ENCODE peak calls at places on chromosomes 5 and 9, in four cellular contexts. X is suprapubic skin, N is mesenchymal stem cell, K is mesendoderm. P is an unnamed sample.

GRCh38 chr5:76601470-76601869 is 21.7 kb downstream of the F2RL2 start:
- DNase-seq in N (peak; percentile 78), K (peak; percentile 74), X (no peak), P (no peak)

GRCh38 chr5:56588636-56589485 is 226.5 kb upstream of the MAP3K1 start:
- DNase-seq in N (no peak), X (peak; percentile 90), K (peak; percentile 62), P (no peak)

GRCh38 chr5:180050106-180050929 is 21.2 kb downstream of the RNF130 start:
- DNase-seq in N (no peak), X (no peak), K (no peak), P (no peak)

GRCh38 chr5:134135091-134135655 is 20.7 kb downstream of the TCF7 start:
- DNase-seq in X (peak; percentile 67), K (no peak), N (no peak), P (no peak)

GRCh38 chr5:90381213-90381929 is 28.2 kb downstream of the CETN3 start:
- DNase-seq in K (no peak), N (no peak), X (no peak), P (no peak)

GRCh38 chr5:168603776-168604175 is 24.6 kb upstream of the PANK3 start:
- DNase-seq in X (no peak), K (no peak), N (no peak), P (no peak)

GRCh38 chr9:95742821-95743220 is 132.7 kb upstream of the ERCC6L2 start:
- DNase-seq in K (no peak), X (no peak), N (no peak), P (no peak)

GRCh38 chr5:95664204-95664786 is 17.7 kb downstream of the RFESD start:
- DNase-seq in N (peak; percentile 56), K (peak; percentile 32), X (no peak), P (no peak)

GRCh38 chr5:122112063-122112462 is 17.3 kb upstream of the ZNF474 start:
- DNase-seq in X (no peak), N (no peak), K (no peak), P (no peak)

GRCh38 chr5:1471240-1471853 is 26.1 kb upstream of the SLC6A3 start:
- DNase-seq in X (peak; percentile 44), K (no peak), N (no peak), P (no peak)

GRCh38 chr9:84782228-84782866 is 112.8 kb downstream of the NTRK2 start:
- DNase-seq in X (no peak), K (no peak), N (no peak), P (no peak)

GRCh38 chr9:129834489-129835127 is 467 bp downstream of the C9orf78 start:
- DNase-seq in N (no peak), X (peak; percentile 84), K (no peak), P (no peak)

GRCh38 chr5:10288600-10289213 is 19.0 kb downstream of the CMBL start:
- DNase-seq in K (no peak), N (no peak), X (peak; percentile 86), P (peak; percentile 88)

GRCh38 chr9:26331223-26331622 is 561.4 kb downstream of the CAAP1 start:
- DNase-seq in N (no peak), K (no peak), X (no peak), P (no peak)

GRCh38 chr5:154265197-154265578 is 74.7 kb downstream of the GALNT10 start:
- DNase-seq in X (no peak), N (no peak), K (no peak), P (no peak)

GRCh38 chr9:93652604-93653592 is 76.5 kb downstream of the PHF2 start:
- DNase-seq in N (no peak), X (peak; percentile 76), K (no peak), P (peak; percentile 39)

GRCh38 chr5:180128671-180129261 is 57.2 kb upstream of the RNF130 start:
- DNase-seq in X (peak; percentile 74), K (no peak), N (no peak), P (no peak)

GRCh38 chr5:151078490-151079262 is 2.2 kb downstream of the TNIP1 start:
- DNase-seq in X (no peak), K (no peak), N (no peak), P (no peak)

GRCh38 chr5:69084903-69085302 is 8.9 kb upstream of the SLC30A5 start:
- DNase-seq in X (no peak), K (no peak), N (no peak), P (no peak)

GRCh38 chr5:100519075-100519474 is 16.1 kb upstream of the FAM174A start:
- DNase-seq in X (no peak), K (no peak), N (no peak), P (no peak)

GRCh38 chr5:159459951-159460538 is 129.8 kb upstream of the IL12B start:
- DNase-seq in K (no peak), N (peak; percentile 78), X (no peak), P (no peak)

GRCh38 chr9:116951588-116952433 is 264.7 kb downstream of the TRIM32 start:
- DNase-seq in N (peak; percentile 93), K (no peak), X (no peak), P (no peak)

GRCh38 chr5:41790038-41790776 is 80.0 kb downstream of the OXCT1 start:
- DNase-seq in K (no peak), N (no peak), X (no peak), P (no peak)

GRCh38 chr9:16652511-16653101 is 217.9 kb downstream of the BNC2 start:
- DNase-seq in K (peak; percentile 14), N (peak; percentile 41), X (no peak), P (no peak)

GRCh38 chr5:56350595-56351170 is 117.6 kb upstream of the ANKRD55 start:
- DNase-seq in N (peak; percentile 94), K (peak; percentile 64), X (peak; percentile 82), P (no peak)

GRCh38 chr5:102777099-102777498 is 22.0 kb downstream of the PAM start:
- DNase-seq in N (no peak), K (no peak), X (no peak), P (no peak)

GRCh38 chr9:72292184-72292787 is 72.7 kb downstream of the ZFAND5 start:
- DNase-seq in K (no peak), X (no peak), N (peak; percentile 70), P (no peak)

GRCh38 chr5:180831139-180832080 is 28.8 kb upstream of the MGAT1 start:
- DNase-seq in K (peak; percentile 68), N (peak; percentile 67), X (peak; percentile 91), P (peak; percentile 89)

GRCh38 chr5:88666761-88667186 is 216.2 kb downstream of the MEF2C start:
- DNase-seq in K (peak; percentile 61), X (no peak), N (peak; percentile 56), P (no peak)

GRCh38 chr5:109855056-109855455 is 165.3 kb downstream of the MAN2A1 start:
- DNase-seq in X (no peak), K (no peak), N (no peak), P (no peak)

GRCh38 chr5:73418244-73418691 is 30.3 kb downstream of the FOXD1 start:
- DNase-seq in N (no peak), X (no peak), K (no peak), P (no peak)

DNA sequence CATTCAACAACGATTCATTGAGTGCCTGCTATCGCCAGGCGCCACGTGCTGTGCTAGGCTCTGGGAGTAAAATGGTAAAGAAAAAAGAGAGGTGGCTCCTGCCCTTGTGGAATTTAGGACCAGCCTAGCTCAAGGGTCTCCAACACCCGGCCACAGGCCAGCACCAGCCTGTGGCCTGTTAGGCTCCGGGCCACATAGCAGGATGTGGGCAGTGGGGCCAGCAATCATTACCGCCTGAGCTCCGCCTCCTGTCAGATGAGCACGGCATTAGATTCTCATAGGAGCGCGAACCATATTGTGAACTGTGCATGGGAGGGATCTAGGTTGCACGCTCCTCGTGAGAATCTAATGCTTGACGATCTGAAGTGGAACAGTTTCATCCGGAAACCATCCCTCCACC is 1.5 kb downstream of the RMRP start:
- DNase-seq in X (no peak), N (no peak), K (no peak), P (no peak)
- H3K4me1 ChIP-seq in X (peaks cover 43% of the 10 kb centered on the region), N (peaks cover 11% of the 10 kb centered on the region), K (no peaks in the 10 kb centered on the region), P (peaks cover 20% of the 10 kb centered on the region)

GRCh38 chr9:128470560-128470959 is 14.8 kb downstream of the ODF2 start:
- DNase-seq in X (no peak), K (no peak), N (peak; percentile 33), P (no peak)
- H3K36me3 ChIP-seq in X (peaks cover 49% of the 10 kb centered on the region), K (no peaks in the 10 kb centered on the region), N (peaks cover 43% of the 10 kb centered on the region), P (no peaks in the 10 kb centered on the region)

DNA sequence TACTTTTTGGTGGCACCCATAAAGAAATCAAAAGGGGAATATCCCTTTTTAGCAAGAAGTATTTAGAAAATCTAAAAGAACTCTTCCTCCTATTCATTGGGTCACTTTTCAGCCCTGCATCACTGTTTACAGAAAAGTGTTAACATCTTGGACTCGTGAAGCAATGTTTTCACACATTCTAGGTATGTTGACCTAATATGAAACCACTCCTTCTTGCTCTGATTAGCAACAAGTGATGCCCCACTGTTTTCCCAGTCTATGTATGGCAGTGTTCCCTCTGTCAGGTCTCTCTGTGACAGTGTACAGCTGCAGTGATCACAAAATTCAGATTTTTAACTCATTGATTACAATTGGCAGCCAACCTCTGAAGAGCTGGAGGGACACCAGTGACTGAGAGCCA is 148.2 kb upstream of the SLC12A2 start:
- DNase-seq in X (no peak), K (no peak), N (no peak), P (no peak)
- H3K27ac ChIP-seq in X (no peak overlapping the region), K (no peak overlapping the region), N (peak overlapping the region; percentile 64), P (no peak overlapping the region)

GRCh38 chr5:177497011-177497296 is 450 bp downstream of the PDLIM7 start:
- DNase-seq in X (no peak), K (no peak), N (no peak), P (no peak)
- H3K4me1 ChIP-seq in X (peaks cover 67% of the 10 kb centered on the region), K (peaks cover 11% of the 10 kb centered on the region), N (peaks cover 48% of the 10 kb centered on the region), P (peaks cover 5% of the 10 kb centered on the region)